ENCODE peak calls at places on chromosomes 11 and 22, in eight cellular contexts. One of them, this sample, is unnamed.
A peak's percentile ranks its signal among the peaks of the same experiment; 100 is the strongest.

GRCh38 chr11:105046898-105047579 is 1.9 kb upstream of the CARD16 start:
- DNase-seq in sigmoid colon: peak; percentile 74
- DNase-seq in gastrocnemius medialis: no peak
- DNase-seq in tibial nerve: no peak
- DNase-seq in IMR-90: peak; percentile 100
- DNase-seq in HepG2: peak; percentile 92
- DNase-seq in prostate gland: peak; percentile 15
- DNase-seq in stomach: no peak
- DNase-seq in this sample: no peak

GRCh38 chr22:26432619-26433311 is 3.7 kb downstream of the ASPHD2 start:
- DNase-seq in sigmoid colon: no peak
- DNase-seq in gastrocnemius medialis: no peak
- DNase-seq in tibial nerve: no peak
- DNase-seq in IMR-90: no peak
- DNase-seq in HepG2: no peak
- DNase-seq in prostate gland: no peak
- DNase-seq in stomach: no peak
- DNase-seq in this sample: no peak

GRCh38 chr11:8283510-8284272 is 20.0 kb upstream of the LMO1 start:
- DNase-seq in sigmoid colon: peak; percentile 54
- DNase-seq in gastrocnemius medialis: no peak
- DNase-seq in tibial nerve: no peak
- DNase-seq in IMR-90: no peak
- DNase-seq in HepG2: no peak
- DNase-seq in prostate gland: no peak
- DNase-seq in stomach: no peak
- DNase-seq in this sample: no peak

GRCh38 chr11:61828629-61829407 is 718 bp downstream of the FADS2 start:
- DNase-seq in sigmoid colon: peak; percentile 74
- DNase-seq in gastrocnemius medialis: no peak
- DNase-seq in tibial nerve: no peak
- DNase-seq in IMR-90: no peak
- DNase-seq in HepG2: no peak
- DNase-seq in prostate gland: peak; percentile 37
- DNase-seq in stomach: no peak
- DNase-seq in this sample: peak; percentile 77

GRCh38 chr11:115338476-115338875 is 165.7 kb downstream of the CADM1 start:
- DNase-seq in sigmoid colon: no peak
- DNase-seq in gastrocnemius medialis: no peak
- DNase-seq in tibial nerve: no peak
- DNase-seq in IMR-90: no peak
- DNase-seq in HepG2: no peak
- DNase-seq in prostate gland: no peak
- DNase-seq in stomach: no peak
- DNase-seq in this sample: no peak

GRCh38 chr11:119167933-119168332 is 592 bp upstream of the NLRX1 start:
- DNase-seq in sigmoid colon: no peak
- DNase-seq in gastrocnemius medialis: no peak
- DNase-seq in tibial nerve: no peak
- DNase-seq in IMR-90: no peak
- DNase-seq in HepG2: peak; percentile 36
- DNase-seq in prostate gland: no peak
- DNase-seq in stomach: peak; percentile 65
- DNase-seq in this sample: no peak

GRCh38 chr22:19709063-19709769 is 5.1 kb upstream of the SEPTIN5 start:
- DNase-seq in sigmoid colon: peak; percentile 65
- DNase-seq in gastrocnemius medialis: peak; percentile 76
- DNase-seq in tibial nerve: no peak
- DNase-seq in IMR-90: no peak
- DNase-seq in HepG2: no peak
- DNase-seq in prostate gland: no peak
- DNase-seq in stomach: no peak
- DNase-seq in this sample: peak; percentile 62

GRCh38 chr11:122207505-122207904 is 91.5 kb upstream of the BLID start:
- DNase-seq in sigmoid colon: peak; percentile 65
- DNase-seq in gastrocnemius medialis: no peak
- DNase-seq in tibial nerve: no peak
- DNase-seq in IMR-90: peak; percentile 81
- DNase-seq in HepG2: no peak
- DNase-seq in prostate gland: peak; percentile 23
- DNase-seq in stomach: no peak
- DNase-seq in this sample: no peak

GRCh38 chr11:116427903-116428637 is 344.7 kb downstream of the BUD13 start:
- DNase-seq in sigmoid colon: no peak
- DNase-seq in gastrocnemius medialis: no peak
- DNase-seq in tibial nerve: peak; percentile 39
- DNase-seq in IMR-90: no peak
- DNase-seq in HepG2: peak; percentile 95
- DNase-seq in prostate gland: peak; percentile 9
- DNase-seq in stomach: no peak
- DNase-seq in this sample: no peak

GRCh38 chr11:95092549-95093324 is 3.1 kb downstream of the ENDOD1 start:
- DNase-seq in sigmoid colon: no peak
- DNase-seq in gastrocnemius medialis: no peak
- DNase-seq in tibial nerve: no peak
- DNase-seq in IMR-90: peak; percentile 49
- DNase-seq in HepG2: peak; percentile 85
- DNase-seq in prostate gland: no peak
- DNase-seq in stomach: no peak
- DNase-seq in this sample: no peak

GRCh38 chr11:95098826-95099225 is 9.2 kb downstream of the ENDOD1 start:
- DNase-seq in sigmoid colon: no peak
- DNase-seq in gastrocnemius medialis: no peak
- DNase-seq in tibial nerve: no peak
- DNase-seq in IMR-90: no peak
- DNase-seq in HepG2: no peak
- DNase-seq in prostate gland: no peak
- DNase-seq in stomach: no peak
- DNase-seq in this sample: no peak

GRCh38 chr11:95093548-95093947 is 3.9 kb downstream of the ENDOD1 start:
- DNase-seq in sigmoid colon: no peak
- DNase-seq in gastrocnemius medialis: no peak
- DNase-seq in tibial nerve: no peak
- DNase-seq in IMR-90: no peak
- DNase-seq in HepG2: no peak
- DNase-seq in prostate gland: no peak
- DNase-seq in stomach: no peak
- DNase-seq in this sample: no peak

GRCh38 chr11:95097209-95097608 is 7.6 kb downstream of the ENDOD1 start:
- DNase-seq in sigmoid colon: no peak
- DNase-seq in gastrocnemius medialis: no peak
- DNase-seq in tibial nerve: no peak
- DNase-seq in IMR-90: no peak
- DNase-seq in HepG2: no peak
- DNase-seq in prostate gland: no peak
- DNase-seq in stomach: no peak
- DNase-seq in this sample: no peak

GRCh38 chr11:95095858-95096587 is 6.4 kb downstream of the ENDOD1 start:
- DNase-seq in sigmoid colon: no peak
- DNase-seq in gastrocnemius medialis: no peak
- DNase-seq in tibial nerve: no peak
- DNase-seq in IMR-90: peak; percentile 53
- DNase-seq in HepG2: no peak
- DNase-seq in prostate gland: no peak
- DNase-seq in stomach: no peak
- DNase-seq in this sample: no peak
- H3K4me1 ChIP-seq in sigmoid colon: no peaks in the 10 kb centered on the region
- H3K4me1 ChIP-seq in gastrocnemius medialis: peaks cover 62% of the 10 kb centered on the region
- H3K4me1 ChIP-seq in tibial nerve: peaks cover 94% of the 10 kb centered on the region
- H3K4me1 ChIP-seq in IMR-90: peaks cover 4% of the 10 kb centered on the region
- H3K4me1 ChIP-seq in HepG2: peaks cover 28% of the 10 kb centered on the region
- H3K4me1 ChIP-seq in prostate gland: peaks cover 18% of the 10 kb centered on the region
- H3K4me1 ChIP-seq in stomach: peaks cover 8% of the 10 kb centered on the region
- H3K4me1 ChIP-seq in this sample: no peaks in the 10 kb centered on the region

GRCh38 chr11:67634366-67635230 is 4.9 kb upstream of the NUDT8 start:
- DNase-seq in sigmoid colon: peak; percentile 54
- DNase-seq in gastrocnemius medialis: no peak
- DNase-seq in tibial nerve: no peak
- DNase-seq in IMR-90: no peak
- DNase-seq in HepG2: no peak
- DNase-seq in prostate gland: no peak
- DNase-seq in stomach: no peak
- DNase-seq in this sample: no peak
- TF ChIP-seq POLR2A in sigmoid colon: no peak
- TF ChIP-seq POLR2A in gastrocnemius medialis: no peak
- TF ChIP-seq POLR2A in tibial nerve: no peak
- TF ChIP-seq POLR2A in IMR-90: no peak
- TF ChIP-seq POLR2A in HepG2: no peak
- TF ChIP-seq POLR2A in prostate gland: no peak
- TF ChIP-seq POLR2A in stomach: no peak
- TF ChIP-seq POLR2A in this sample: no peak

GRCh38 chr22:28112548-28113043 is 193.5 kb upstream of the PITPNB start:
- DNase-seq in sigmoid colon: peak; percentile 68
- DNase-seq in gastrocnemius medialis: peak; percentile 49
- DNase-seq in tibial nerve: peak; percentile 22
- DNase-seq in IMR-90: peak; percentile 43
- DNase-seq in HepG2: peak; percentile 25
- DNase-seq in prostate gland: no peak
- DNase-seq in stomach: no peak
- DNase-seq in this sample: no peak
- H3K4me3 ChIP-seq in sigmoid colon: no peak overlapping the region
- H3K4me3 ChIP-seq in gastrocnemius medialis: peak overlapping the region; percentile 53
- H3K4me3 ChIP-seq in tibial nerve: no peak overlapping the region
- H3K4me3 ChIP-seq in IMR-90: no peak overlapping the region
- H3K4me3 ChIP-seq in HepG2: no peak overlapping the region
- H3K4me3 ChIP-seq in prostate gland: no peak overlapping the region
- H3K4me3 ChIP-seq in stomach: no peak overlapping the region
- H3K4me3 ChIP-seq in this sample: no peak overlapping the region

GRCh38 chr22:42368379-42369249 is 63.6 kb downstream of the NFAM1 start:
- DNase-seq in sigmoid colon: peak; percentile 77
- DNase-seq in gastrocnemius medialis: no peak
- DNase-seq in tibial nerve: no peak
- DNase-seq in IMR-90: no peak
- DNase-seq in HepG2: no peak
- DNase-seq in prostate gland: no peak
- DNase-seq in stomach: no peak
- DNase-seq in this sample: no peak

GRCh38 chr22:42366815-42367581 is 65.2 kb downstream of the NFAM1 start:
- DNase-seq in sigmoid colon: peak; percentile 91
- DNase-seq in gastrocnemius medialis: no peak
- DNase-seq in tibial nerve: no peak
- DNase-seq in IMR-90: no peak
- DNase-seq in HepG2: no peak
- DNase-seq in prostate gland: peak; percentile 73
- DNase-seq in stomach: peak; percentile 83
- DNase-seq in this sample: no peak

GRCh38 chr22:42369250-42370041 is 62.8 kb downstream of the NFAM1 start:
- DNase-seq in sigmoid colon: peak; percentile 97
- DNase-seq in gastrocnemius medialis: peak; percentile 87
- DNase-seq in tibial nerve: peak; percentile 75
- DNase-seq in IMR-90: peak; percentile 85
- DNase-seq in HepG2: peak; percentile 94
- DNase-seq in prostate gland: peak; percentile 95
- DNase-seq in stomach: peak; percentile 93
- DNase-seq in this sample: peak; percentile 95

GRCh38 chr22:42367980-42368378 is 64.2 kb downstream of the NFAM1 start:
- DNase-seq in sigmoid colon: peak; percentile 81
- DNase-seq in gastrocnemius medialis: no peak
- DNase-seq in tibial nerve: no peak
- DNase-seq in IMR-90: no peak
- DNase-seq in HepG2: no peak
- DNase-seq in prostate gland: no peak
- DNase-seq in stomach: peak; percentile 33
- DNase-seq in this sample: no peak

GRCh38 chr22:42371112-42371900 is 60.9 kb downstream of the NFAM1 start:
- DNase-seq in sigmoid colon: no peak
- DNase-seq in gastrocnemius medialis: no peak
- DNase-seq in tibial nerve: no peak
- DNase-seq in IMR-90: no peak
- DNase-seq in HepG2: no peak
- DNase-seq in prostate gland: no peak
- DNase-seq in stomach: no peak
- DNase-seq in this sample: no peak
- H3K4me1 ChIP-seq in sigmoid colon: no peaks in the 10 kb centered on the region
- H3K4me1 ChIP-seq in gastrocnemius medialis: peaks cover 11% of the 10 kb centered on the region
- H3K4me1 ChIP-seq in tibial nerve: peaks cover 39% of the 10 kb centered on the region
- H3K4me1 ChIP-seq in IMR-90: peaks cover 1% of the 10 kb centered on the region
- H3K4me1 ChIP-seq in HepG2: peaks cover 28% of the 10 kb centered on the region
- H3K4me1 ChIP-seq in prostate gland: peaks cover 9% of the 10 kb centered on the region
- H3K4me1 ChIP-seq in stomach: peaks cover 30% of the 10 kb centered on the region
- H3K4me1 ChIP-seq in this sample: peaks cover 27% of the 10 kb centered on the region

DNA sequence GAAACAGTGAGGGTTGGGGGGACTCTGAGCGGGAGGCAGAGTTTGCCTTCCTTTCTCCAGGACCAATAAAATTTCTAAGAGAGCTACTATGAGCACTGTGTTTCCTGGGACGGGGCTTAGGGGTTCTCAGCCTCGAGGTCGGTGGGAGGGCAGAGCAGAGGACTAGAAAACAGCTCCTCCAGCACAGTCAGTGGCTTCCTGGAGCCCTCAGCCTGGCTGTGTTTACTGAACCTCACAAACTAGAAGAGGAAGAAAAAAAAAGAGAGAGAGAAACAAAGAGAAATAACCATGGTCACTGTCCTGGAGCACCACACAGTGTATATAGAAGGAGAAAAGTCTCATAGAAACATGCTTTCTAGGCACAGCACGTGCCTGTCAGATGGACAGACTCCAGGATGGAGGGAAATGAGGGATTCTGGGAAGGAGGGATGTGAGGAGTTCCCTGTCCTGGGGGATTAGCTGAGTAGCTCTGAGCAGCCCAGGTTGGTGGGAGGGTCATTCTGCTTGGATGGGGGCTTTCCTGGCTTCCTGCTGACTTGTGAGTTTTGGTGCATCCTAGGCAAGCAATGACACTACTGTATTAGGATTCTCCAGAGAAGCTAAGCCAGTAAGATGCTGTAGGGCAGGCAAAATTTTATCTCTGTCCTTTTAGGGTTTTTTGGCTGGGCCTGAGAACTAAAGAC is 3.1 kb downstream of the GSTP1 start:
- DNase-seq in sigmoid colon: no peak
- DNase-seq in gastrocnemius medialis: no peak
- DNase-seq in tibial nerve: no peak
- DNase-seq in IMR-90: no peak
- DNase-seq in HepG2: no peak
- DNase-seq in prostate gland: no peak
- DNase-seq in stomach: no peak
- DNase-seq in this sample: no peak
- TF ChIP-seq POLR2A in sigmoid colon: no peak
- TF ChIP-seq POLR2A in gastrocnemius medialis: no peak
- TF ChIP-seq POLR2A in tibial nerve: no peak
- TF ChIP-seq POLR2A in IMR-90: no peak
- TF ChIP-seq POLR2A in HepG2: no peak
- TF ChIP-seq POLR2A in prostate gland: no peak
- TF ChIP-seq POLR2A in stomach: no peak
- TF ChIP-seq POLR2A in this sample: no peak

DNA sequence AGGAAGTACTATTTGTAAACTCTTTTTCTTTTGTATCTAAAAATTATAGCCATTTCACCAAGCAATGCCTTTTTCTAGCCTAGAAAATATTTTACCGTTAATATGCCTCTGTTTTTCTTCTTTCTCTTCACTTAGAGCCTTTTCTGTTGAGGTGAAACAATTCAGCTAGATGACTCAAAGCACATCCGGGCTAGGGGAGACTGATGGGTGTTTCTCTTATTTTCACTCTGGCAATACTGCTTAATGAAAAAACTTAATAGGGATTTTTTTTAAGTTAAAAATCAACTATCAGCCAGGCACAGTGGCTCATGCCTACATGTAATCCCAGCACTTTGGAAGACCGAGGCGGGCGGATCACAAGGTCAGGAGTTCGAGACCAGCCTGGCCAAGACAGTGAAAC is 93.3 kb downstream of the SGSM3 start:
- DNase-seq in sigmoid colon: no peak
- DNase-seq in gastrocnemius medialis: no peak
- DNase-seq in tibial nerve: no peak
- DNase-seq in IMR-90: no peak
- DNase-seq in HepG2: no peak
- DNase-seq in prostate gland: no peak
- DNase-seq in stomach: no peak
- DNase-seq in this sample: no peak
- H3K4me3 ChIP-seq in sigmoid colon: no peak overlapping the region
- H3K4me3 ChIP-seq in gastrocnemius medialis: no peak overlapping the region
- H3K4me3 ChIP-seq in tibial nerve: no peak overlapping the region
- H3K4me3 ChIP-seq in IMR-90: no peak overlapping the region
- H3K4me3 ChIP-seq in HepG2: no peak overlapping the region
- H3K4me3 ChIP-seq in prostate gland: no peak overlapping the region
- H3K4me3 ChIP-seq in stomach: no peak overlapping the region
- H3K4me3 ChIP-seq in this sample: no peak overlapping the region

This sample was measured in heart left ventricle.